ENCODE peak calls at places on chromosome 15, in eight cellular contexts. Q, S, R, D, V, L, J and Z are unnamed samples. For H3K27me3 and H3K4me1, the result is how much of the 10 kb centered on the place peaks cover.

GRCh38 chr15:30055604-30056003 is 27.2 kb upstream of the GOLGA8J start:
- DNase-seq in Q (no peak), S (no peak), R (no peak), D (no peak), V (no peak), L (no peak), J (no peak), Z (no peak)

GRCh38 chr15:87597346-87598052 is 659.0 kb downstream of the NTRK3 start:
- DNase-seq in Q (no peak), S (no peak), R (no peak), D (no peak), V (no peak), L (no peak), J (no peak), Z (no peak)

GRCh38 chr15:22979699-22980188 is 424 bp downstream of the CYFIP1 start:
- DNase-seq in Q (peak), S (no peak), R (no peak), D (no peak), V (peak), L (no peak), J (peak), Z (peak)

GRCh38 chr15:65033659-65034269 is 4.3 kb upstream of the MTFMT start:
- DNase-seq in Q (no peak), S (no peak), R (peak), D (no peak), V (no peak), L (no peak), J (no peak), Z (no peak)

GRCh38 chr15:85041230-85041629 is 59.6 kb downstream of the PDE8A start:
- DNase-seq in Q (no peak), S (no peak), R (no peak), D (no peak), V (no peak), L (no peak), J (no peak), Z (no peak)

GRCh38 chr15:74449066-74449465 is 11.9 kb downstream of the UBL7 start:
- DNase-seq in Q (no peak), S (no peak), R (no peak), D (no peak), V (no peak), L (no peak), J (no peak), Z (no peak)

GRCh38 chr15:31228980-31229826 is 97.4 kb upstream of the KLF13 start:
- DNase-seq in Q (no peak), S (no peak), R (peak), D (peak), V (no peak), L (no peak), J (no peak), Z (no peak)

GRCh38 chr15:40441736-40442531 is 1.2 kb downstream of the BAHD1 start:
- DNase-seq in Q (no peak), S (no peak), R (no peak), D (no peak), V (peak), L (no peak), J (no peak), Z (peak)

GRCh38 chr15:25849431-25849921 is 13.7 kb downstream of the ATP10A start:
- DNase-seq in Q (peak), S (no peak), R (no peak), D (no peak), V (no peak), L (peak), J (no peak), Z (no peak)

GRCh38 chr15:27783668-27784067 is 315.4 kb downstream of the OCA2 start:
- DNase-seq in Q (no peak), S (no peak), R (no peak), D (no peak), V (no peak), L (no peak), J (no peak), Z (no peak)

DNA sequence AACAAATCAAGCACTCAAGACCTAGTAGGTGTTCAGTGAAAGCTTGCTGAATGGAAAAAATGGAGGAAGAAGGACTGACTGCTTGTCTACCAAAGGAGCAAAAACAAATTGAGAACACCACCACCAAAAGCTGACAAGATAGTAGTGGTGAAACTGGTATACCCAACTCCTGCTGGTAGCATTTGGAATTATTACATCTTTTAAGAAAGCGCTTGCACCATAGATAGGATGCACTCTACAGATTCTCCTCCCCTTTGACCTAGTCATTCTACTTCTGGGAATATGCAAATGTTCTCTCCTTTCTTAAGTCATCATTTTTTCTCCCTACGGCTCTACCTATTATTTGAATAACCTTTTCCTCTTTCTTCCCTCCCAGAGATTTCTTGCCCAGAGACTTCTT is 74.8 kb upstream of the TLE3 start:
- DNase-seq in Q (no peak), S (no peak), R (no peak), D (no peak), V (no peak), L (no peak), J (no peak), Z (no peak)
- TF ChIP-seq CTCF in Q (no peak), S (no peak), R (peak), D (no peak), V (no peak), L (no peak), J (no peak), Z (no peak)

GRCh38 chr15:100570735-100571363 is 31.1 kb downstream of the LINS1 start:
- DNase-seq in Q (no peak), S (no peak), R (peak), D (peak), V (no peak), L (no peak), J (no peak), Z (no peak)
- H3K27me3 ChIP-seq in Q (under half), S (under half), R (under half), D (under half), V (under half), L (under half), J (under half), Z (under half)

DNA sequence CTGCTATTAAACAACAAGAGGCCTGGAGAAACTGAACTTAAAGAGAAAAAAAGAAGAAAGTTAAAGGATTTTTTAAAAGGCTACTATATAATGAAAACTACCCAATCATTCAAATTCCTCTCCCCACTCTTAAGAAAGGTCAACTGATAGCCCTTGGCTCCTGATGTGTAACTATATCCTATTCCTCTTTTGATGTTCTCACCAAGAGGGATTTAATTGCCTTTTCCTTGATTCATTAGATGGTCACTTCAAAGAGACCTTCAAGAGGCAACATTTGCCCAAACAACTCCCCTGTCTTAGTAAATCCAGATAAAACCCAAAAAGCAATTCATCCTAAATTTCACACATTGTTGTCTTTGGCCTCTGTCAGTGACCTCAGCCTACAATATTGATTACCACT is 86.0 kb downstream of the FMN1 start:
- DNase-seq in Q (no peak), S (no peak), R (no peak), D (no peak), V (no peak), L (no peak), J (no peak), Z (no peak)
- H3K4me1 ChIP-seq in Q (under half), S (under half), R (under half), D (under half), V (under half), L (under half), J (under half), Z (under half)

GRCh38 chr15:76285241-76285825 is 25.9 kb downstream of the ETFA start:
- DNase-seq in Q (no peak), S (no peak), R (peak), D (no peak), V (no peak), L (no peak), J (no peak), Z (no peak)
- TF ChIP-seq CTCF in Q (no peak), S (no peak), R (peak), D (peak), V (no peak), L (no peak), J (no peak), Z (peak)

GRCh38 chr15:89446260-89446891 is 50.0 kb downstream of the RHCG start:
- DNase-seq in Q (no peak), S (no peak), R (no peak), D (no peak), V (no peak), L (no peak), J (no peak), Z (no peak)
- H3K27me3 ChIP-seq in Q (under half), S (under half), R (under half), D (under half), V (under half), L (under half), J (under half), Z (under half)

GRCh38 chr15:28945626-28946215 is 59.9 kb downstream of the APBA2 start:
- DNase-seq in Q (peak), S (no peak), R (no peak), D (no peak), V (no peak), L (no peak), J (no peak), Z (no peak)
- H3K4me1 ChIP-seq in Q (under half), S (under half), R (under half), D (under half), V (under half), L (under half), J (under half), Z (under half)

GRCh38 chr15:80508783-80509182 is 104.6 kb downstream of the ARNT2 start:
- DNase-seq in Q (no peak), S (no peak), R (no peak), D (no peak), V (no peak), L (no peak), J (no peak), Z (no peak)

GRCh38 chr15:80509800-80510199 is 105.6 kb downstream of the ARNT2 start:
- DNase-seq in Q (no peak), S (no peak), R (no peak), D (no peak), V (no peak), L (no peak), J (no peak), Z (no peak)

GRCh38 chr15:80514071-80514780 is 110.0 kb downstream of the ARNT2 start:
- DNase-seq in Q (no peak), S (no peak), R (no peak), D (no peak), V (no peak), L (no peak), J (no peak), Z (no peak)

GRCh38 chr15:80517290-80517689 is 113.1 kb downstream of the ARNT2 start:
- DNase-seq in Q (no peak), S (no peak), R (no peak), D (no peak), V (no peak), L (no peak), J (no peak), Z (no peak)

DNA sequence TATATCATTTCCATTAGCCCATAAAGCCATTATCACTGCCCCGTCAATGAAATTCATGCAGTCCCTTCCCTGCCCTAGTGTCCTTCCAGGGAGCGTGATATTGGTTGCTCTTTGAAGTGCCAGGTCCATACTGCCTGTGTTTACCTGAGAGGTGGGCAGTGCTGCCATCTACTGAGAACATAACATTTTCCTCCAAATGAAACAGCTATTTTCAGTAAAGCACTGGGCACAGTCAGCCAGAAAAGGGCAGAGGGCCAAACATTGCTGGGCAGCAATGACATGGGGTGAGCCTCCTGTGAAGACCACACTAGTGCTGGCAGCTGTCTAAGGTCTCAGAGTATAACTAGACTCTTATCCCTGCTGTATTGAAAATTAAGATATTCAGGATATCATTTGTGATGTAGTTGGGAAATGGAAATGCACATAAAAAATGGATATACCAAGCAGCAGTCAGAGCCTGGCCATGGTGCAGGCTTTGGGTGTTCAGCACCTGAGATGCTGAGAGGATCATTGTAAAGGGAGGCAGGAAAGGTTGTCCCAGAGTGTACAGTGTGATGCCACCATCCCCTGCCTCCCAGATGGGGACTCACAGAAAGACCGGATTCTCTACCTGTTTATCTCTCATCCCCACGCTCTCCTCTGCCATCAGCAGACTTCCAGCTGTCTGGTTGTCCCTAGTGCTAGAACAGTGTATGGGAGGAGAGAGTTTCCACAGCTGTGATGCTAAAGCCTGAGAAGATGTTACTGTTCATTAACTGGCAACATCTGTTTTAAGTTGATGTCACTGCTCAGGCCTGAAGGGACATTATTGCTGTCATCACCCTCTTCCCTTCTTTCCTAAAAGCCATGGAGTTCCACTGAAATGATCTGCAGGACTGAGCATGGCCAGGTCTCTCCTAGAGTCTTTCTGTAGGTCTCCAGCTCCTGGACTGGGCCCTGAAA is 108.8 kb downstream of the ARNT2 start:
- DNase-seq in Q (no peak), S (no peak), R (peak), D (no peak), V (no peak), L (no peak), J (no peak), Z (no peak)
- TF ChIP-seq CTCF in Q (no peak), S (no peak), R (peak), D (peak), V (no peak), L (no peak), J (no peak), Z (no peak)

GRCh38 chr15:101522091-101522490 is 32.6 kb upstream of the PCSK6 start:
- DNase-seq in Q (peak), S (no peak), R (no peak), D (no peak), V (no peak), L (peak), J (no peak), Z (no peak)

GRCh38 chr15:101522621-101523559 is 33.4 kb upstream of the PCSK6 start:
- DNase-seq in Q (peak), S (no peak), R (no peak), D (no peak), V (no peak), L (peak), J (no peak), Z (no peak)

GRCh38 chr15:101521563-101521962 is 32.1 kb upstream of the PCSK6 start:
- DNase-seq in Q (no peak), S (no peak), R (no peak), D (no peak), V (no peak), L (no peak), J (no peak), Z (no peak)

GRCh38 chr15:101525087-101525669 is 35.7 kb upstream of the PCSK6 start:
- DNase-seq in Q (peak), S (no peak), R (no peak), D (no peak), V (no peak), L (no peak), J (no peak), Z (no peak)

DNA sequence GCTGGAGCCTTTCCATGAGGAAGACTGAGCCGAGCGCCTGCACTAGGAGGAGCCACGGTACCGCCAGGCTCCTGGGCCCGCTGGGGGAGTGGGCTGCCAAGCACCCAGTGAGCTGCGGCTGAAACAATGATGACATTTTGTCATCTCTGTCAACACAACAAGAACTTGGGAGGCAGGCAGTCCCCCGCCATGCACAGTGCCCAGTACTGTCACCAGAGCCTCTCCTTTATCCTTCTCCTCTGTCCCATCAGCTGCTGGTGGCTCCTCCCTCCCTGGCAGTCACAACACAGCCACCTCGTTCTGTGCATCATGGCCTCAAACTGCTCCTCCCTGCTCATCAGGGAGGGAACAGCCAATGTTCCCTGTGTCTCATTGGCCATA is 34.0 kb upstream of the PCSK6 start:
- DNase-seq in Q (peak), S (peak), R (no peak), D (no peak), V (no peak), L (no peak), J (no peak), Z (no peak)
- H3K27me3 ChIP-seq in Q (under half), S (under half), R (under half), D (under half), V (under half), L (under half), J (under half), Z (under half)